ENCODE peak calls at places on chromosomes 6 and 20, in ten cellular contexts. T, R, U, P, N, J, C, O, Z and H are unnamed samples. For H3K4me1, the result is how much of the 10 kb centered on the place peaks cover.

GRCh38 chr6:343960-344815 is 47.4 kb upstream of the IRF4 start:
- DNase-seq in P (no peak), R (peak), C (no peak), N (no peak), Z (no peak), J (no peak), T (peak), O (peak), U (no peak), H (no peak)

GRCh38 chr6:75230484-75231325 is 12.9 kb downstream of the COX7A2 start:
- DNase-seq in O (no peak), R (no peak), C (peak), T (no peak), J (peak), Z (no peak), P (no peak), N (no peak), U (peak), H (peak)

GRCh38 chr6:67952121-67952520 is 683.0 kb upstream of the ADGRB3 start:
- DNase-seq in R (no peak), J (no peak), O (no peak), T (no peak), N (no peak), Z (no peak), P (no peak), C (no peak), U (no peak), H (no peak)

GRCh38 chr20:9660236-9660868 is 146.0 kb downstream of the LAMP5 start:
- DNase-seq in J (no peak), U (peak), R (no peak), O (no peak), C (peak), Z (no peak), P (no peak), N (no peak), T (no peak), H (no peak)

GRCh38 chr6:50236164-50236563 is 186.4 kb upstream of the DEFB112 start:
- DNase-seq in Z (no peak), C (no peak), J (no peak), R (no peak), U (no peak), N (no peak), O (no peak), P (no peak), T (no peak), H (no peak)

GRCh38 chr20:10731190-10731955 is 57.6 kb upstream of the JAG1 start:
- DNase-seq in O (no peak), T (no peak), Z (no peak), N (no peak), P (no peak), R (no peak), U (no peak), J (no peak), C (peak), H (no peak)

GRCh38 chr6:7879043-7879442 is 31.5 kb downstream of the TXNDC5 start:
- DNase-seq in C (no peak), P (no peak), O (no peak), Z (no peak), T (no peak), U (no peak), R (no peak), J (no peak), N (no peak), H (no peak)

GRCh38 chr6:156258981-156259380 is 518.2 kb upstream of the ARID1B start:
- DNase-seq in Z (no peak), C (no peak), N (no peak), U (no peak), R (no peak), O (no peak), P (no peak), J (no peak), T (no peak), H (no peak)

GRCh38 chr6:28264834-28265401 is 2.0 kb upstream of the ZSCAN26 start:
- DNase-seq in T (no peak), P (no peak), O (no peak), N (no peak), C (no peak), Z (no peak), J (no peak), R (no peak), U (no peak), H (no peak)

GRCh38 chr6:106315765-106316375 is 9.7 kb downstream of the ATG5 start:
- DNase-seq in R (no peak), T (no peak), U (no peak), P (no peak), N (no peak), J (no peak), Z (no peak), O (no peak), C (no peak), H (no peak)
- H3K4me3 ChIP-seq in R (no peak), T (no peak), U (no peak), P (no peak), N (no peak), J (no peak), Z (no peak), O (no peak), C (no peak), H (no peak)

DNA sequence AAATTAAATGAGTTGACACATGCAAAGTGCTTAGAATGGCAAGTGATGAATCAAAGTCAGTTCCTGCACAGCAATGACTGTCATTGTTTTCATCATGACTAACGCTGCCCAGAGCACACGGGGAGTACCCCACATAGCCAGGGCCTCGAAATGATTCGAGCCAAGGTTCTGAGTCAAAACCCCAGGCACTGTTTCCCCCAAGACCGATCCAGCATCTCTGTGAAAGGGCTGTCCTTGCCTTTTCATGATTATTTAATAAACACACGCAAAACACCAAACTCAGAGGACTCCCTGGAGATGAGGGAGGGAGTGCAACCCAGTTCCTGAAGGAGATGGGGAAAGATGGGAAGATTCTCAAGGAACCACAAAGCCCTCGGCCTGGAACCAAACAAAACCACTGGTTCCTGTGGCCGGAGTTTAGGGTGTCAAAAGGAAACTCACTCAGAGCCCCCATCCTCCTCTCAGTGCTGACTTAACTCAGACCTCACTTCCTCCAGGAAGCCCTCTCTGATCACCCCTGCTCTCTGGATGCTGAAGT is 3.8 kb downstream of the PREX1 start:
- DNase-seq in Z (no peak), T (no peak), R (no peak), O (no peak), N (no peak), P (no peak), J (no peak), C (peak), U (no peak), H (no peak)
- H3K4me1 ChIP-seq in Z (half or more), T (half or more), R (half or more), O (under half), N (half or more), P (under half), J (under half), C (under half), U (under half), H (under half)

GRCh38 chr20:62475819-62476073 is at the start of gene GATA5:
- DNase-seq in T (no peak), R (no peak), Z (no peak), O (no peak), N (no peak), J (no peak), P (no peak), C (no peak), U (no peak), H (no peak)
- H3K4me3 ChIP-seq in T (peak), R (peak), Z (peak), O (peak), N (no peak), J (no peak), P (peak), C (no peak), U (no peak), H (no peak)

GRCh38 chr20:1804129-1804503 is 91.1 kb upstream of the SIRPA start:
- DNase-seq in P (no peak), U (no peak), O (no peak), Z (no peak), N (no peak), J (no peak), T (no peak), R (no peak), C (no peak), H (no peak)
- H3K4me1 ChIP-seq in P (under half), U (under half), O (under half), Z (under half), N (under half), J (under half), T (under half), R (under half), C (under half), H (under half)

GRCh38 chr6:157552171-157552747 is 171.3 kb downstream of the ZDHHC14 start:
- DNase-seq in Z (no peak), C (no peak), N (no peak), T (no peak), J (no peak), O (no peak), U (no peak), R (no peak), P (no peak), H (no peak)
- H3K4me3 ChIP-seq in Z (no peak), C (no peak), N (no peak), T (no peak), J (no peak), O (no peak), U (no peak), R (no peak), P (no peak), H (no peak)

GRCh38 chr6:15276036-15276435 is 30.2 kb downstream of the JARID2 start:
- DNase-seq in J (no peak), N (no peak), T (no peak), U (no peak), C (no peak), O (no peak), R (no peak), P (no peak), Z (no peak), H (no peak)
- H3K4me1 ChIP-seq in J (under half), N (under half), T (under half), U (under half), C (under half), O (half or more), R (under half), P (under half), Z (half or more), H (under half)

GRCh38 chr6:17393335-17394191 is at the start of gene CAP2:
- DNase-seq in U (peak), Z (peak), O (peak), C (peak), R (peak), N (no peak), J (peak), P (peak), T (peak), H (peak)

GRCh38 chr6:17392978-17393334 is 439 bp upstream of the CAP2 start:
- DNase-seq in P (no peak), N (no peak), J (no peak), O (no peak), U (no peak), C (no peak), Z (no peak), T (no peak), R (no peak), H (no peak)

GRCh38 chr6:17395112-17395511 is 1.7 kb downstream of the CAP2 start:
- DNase-seq in O (no peak), U (no peak), P (no peak), C (no peak), T (no peak), R (no peak), Z (no peak), J (no peak), N (no peak), H (no peak)

GRCh38 chr6:17396256-17396655 is 2.9 kb downstream of the CAP2 start:
- DNase-seq in R (no peak), O (no peak), T (no peak), C (no peak), U (no peak), Z (no peak), J (no peak), P (no peak), N (no peak), H (no peak)

GRCh38 chr6:17394192-17394611 is 807 bp downstream of the CAP2 start:
- DNase-seq in U (peak), O (peak), P (peak), N (no peak), J (peak), Z (peak), T (no peak), R (no peak), C (peak), H (peak)
- H3K4me3 ChIP-seq in U (peak), O (peak), P (peak), N (no peak), J (peak), Z (peak), T (peak), R (peak), C (peak), H (peak)